ENCODE peak calls at places on chromosome 18, in five cellular contexts. One of them, this sample, is unnamed. For H3K4me1, the result is how much of the 10 kb centered on the place peaks cover.

GRCh38 chr18:74866577-74866976 is 268.9 kb downstream of the ZNF407 start:
- DNase-seq in upper lobe of right lung: no peak
- DNase-seq in pancreas: no peak
- DNase-seq in tibial artery: no peak
- DNase-seq in cardiac muscle cell: no peak
- DNase-seq in this sample: no peak

GRCh38 chr18:62131305-62131909 is 55.4 kb downstream of the PIGN start:
- DNase-seq in cardiac muscle cell: peak
- DNase-seq in tibial artery: peak
- DNase-seq in pancreas: peak
- DNase-seq in upper lobe of right lung: no peak
- DNase-seq in this sample: peak

GRCh38 chr18:903703-904102 is 968 bp upstream of the ADCYAP1 start:
- DNase-seq in cardiac muscle cell: peak
- DNase-seq in pancreas: no peak
- DNase-seq in tibial artery: peak
- DNase-seq in upper lobe of right lung: peak
- DNase-seq in this sample: no peak

GRCh38 chr18:33596178-33596854 is 18.3 kb downstream of the ASXL3 start:
- DNase-seq in upper lobe of right lung: no peak
- DNase-seq in tibial artery: no peak
- DNase-seq in cardiac muscle cell: no peak
- DNase-seq in pancreas: no peak
- DNase-seq in this sample: no peak

GRCh38 chr18:74334242-74334893 is 18.7 kb downstream of the C18orf63 start:
- DNase-seq in pancreas: no peak
- DNase-seq in upper lobe of right lung: no peak
- DNase-seq in tibial artery: no peak
- DNase-seq in cardiac muscle cell: no peak
- DNase-seq in this sample: no peak

GRCh38 chr18:44170208-44170880 is 510.3 kb upstream of the SETBP1 start:
- DNase-seq in pancreas: no peak
- DNase-seq in cardiac muscle cell: no peak
- DNase-seq in tibial artery: no peak
- DNase-seq in upper lobe of right lung: no peak
- DNase-seq in this sample: no peak

GRCh38 chr18:77737412-77737811 is 487.8 kb downstream of the GALR1 start:
- DNase-seq in tibial artery: no peak
- DNase-seq in cardiac muscle cell: no peak
- DNase-seq in pancreas: no peak
- DNase-seq in upper lobe of right lung: no peak
- DNase-seq in this sample: no peak

GRCh38 chr18:58105206-58105907 is 61.3 kb downstream of the NEDD4L start:
- DNase-seq in pancreas: no peak
- DNase-seq in upper lobe of right lung: no peak
- DNase-seq in cardiac muscle cell: no peak
- DNase-seq in tibial artery: no peak
- DNase-seq in this sample: no peak

GRCh38 chr18:58392336-58393000 is 236.4 kb downstream of the ALPK2 start:
- DNase-seq in tibial artery: no peak
- DNase-seq in cardiac muscle cell: no peak
- DNase-seq in pancreas: no peak
- DNase-seq in upper lobe of right lung: no peak
- DNase-seq in this sample: no peak

GRCh38 chr18:80246656-80247402 is 485 bp downstream of the PARD6G start:
- DNase-seq in pancreas: peak
- DNase-seq in tibial artery: no peak
- DNase-seq in upper lobe of right lung: peak
- DNase-seq in cardiac muscle cell: no peak
- DNase-seq in this sample: no peak

GRCh38 chr18:48817021-48817461 is 133.7 kb downstream of the SMAD7 start:
- DNase-seq in tibial artery: peak
- DNase-seq in upper lobe of right lung: peak
- DNase-seq in cardiac muscle cell: no peak
- DNase-seq in pancreas: no peak
- DNase-seq in this sample: peak

GRCh38 chr18:74778191-74778847 is 180.6 kb downstream of the ZNF407 start:
- DNase-seq in upper lobe of right lung: no peak
- DNase-seq in cardiac muscle cell: no peak
- DNase-seq in tibial artery: no peak
- DNase-seq in pancreas: no peak
- DNase-seq in this sample: no peak

GRCh38 chr18:47838396-47838795 is 92.1 kb downstream of the SMAD2 start:
- DNase-seq in pancreas: no peak
- DNase-seq in tibial artery: no peak
- DNase-seq in upper lobe of right lung: no peak
- DNase-seq in cardiac muscle cell: no peak
- DNase-seq in this sample: no peak

GRCh38 chr18:62663731-62664336 is 51.5 kb upstream of the PHLPP1 start:
- DNase-seq in upper lobe of right lung: peak
- DNase-seq in cardiac muscle cell: no peak
- DNase-seq in tibial artery: no peak
- DNase-seq in pancreas: no peak
- DNase-seq in this sample: no peak

GRCh38 chr18:38801640-38802039 is 1236.0 kb upstream of the CELF4 start:
- DNase-seq in cardiac muscle cell: no peak
- DNase-seq in pancreas: no peak
- DNase-seq in upper lobe of right lung: no peak
- DNase-seq in tibial artery: no peak
- DNase-seq in this sample: no peak

GRCh38 chr18:12657849-12658829 is at the start of gene SPIRE1:
- DNase-seq in upper lobe of right lung: peak
- DNase-seq in pancreas: peak
- DNase-seq in cardiac muscle cell: peak
- DNase-seq in tibial artery: peak
- DNase-seq in this sample: peak

GRCh38 chr18:72613589-72613988 is 69.4 kb upstream of the CBLN2 start:
- DNase-seq in pancreas: no peak
- DNase-seq in tibial artery: no peak
- DNase-seq in cardiac muscle cell: no peak
- DNase-seq in upper lobe of right lung: no peak
- DNase-seq in this sample: no peak

GRCh38 chr18:6015364-6015763 is 120.0 kb upstream of the TMEM200C start:
- DNase-seq in upper lobe of right lung: no peak
- DNase-seq in cardiac muscle cell: no peak
- DNase-seq in pancreas: no peak
- DNase-seq in tibial artery: no peak
- DNase-seq in this sample: no peak

GRCh38 chr18:24500766-24501165 is 40.3 kb downstream of the HRH4 start:
- DNase-seq in upper lobe of right lung: no peak
- DNase-seq in cardiac muscle cell: no peak
- DNase-seq in pancreas: no peak
- DNase-seq in tibial artery: no peak
- DNase-seq in this sample: no peak

GRCh38 chr18:11857177-11857887 is 6.1 kb downstream of the CHMP1B start:
- DNase-seq in cardiac muscle cell: peak
- DNase-seq in pancreas: peak
- DNase-seq in tibial artery: peak
- DNase-seq in upper lobe of right lung: no peak
- DNase-seq in this sample: peak

GRCh38 chr18:34492652-34493051 is 217.4 kb upstream of the DTNA start:
- DNase-seq in pancreas: no peak
- DNase-seq in cardiac muscle cell: no peak
- DNase-seq in upper lobe of right lung: no peak
- DNase-seq in tibial artery: no peak
- DNase-seq in this sample: no peak

GRCh38 chr18:70195852-70196434 is 9.5 kb downstream of the RTTN start:
- DNase-seq in cardiac muscle cell: peak
- DNase-seq in pancreas: no peak
- DNase-seq in upper lobe of right lung: no peak
- DNase-seq in tibial artery: no peak
- DNase-seq in this sample: no peak

GRCh38 chr18:58045265-58046086 is 1.4 kb downstream of the NEDD4L start:
- DNase-seq in pancreas: peak
- DNase-seq in tibial artery: peak
- DNase-seq in upper lobe of right lung: peak
- DNase-seq in cardiac muscle cell: peak
- DNase-seq in this sample: no peak

GRCh38 chr18:11849845-11850747 is 1.1 kb upstream of the CHMP1B start:
- DNase-seq in cardiac muscle cell: peak
- DNase-seq in upper lobe of right lung: peak
- DNase-seq in pancreas: peak
- DNase-seq in tibial artery: peak
- DNase-seq in this sample: peak

GRCh38 chr18:23151414-23152099 is 16.3 kb downstream of the CABLES1 start:
- DNase-seq in tibial artery: no peak
- DNase-seq in pancreas: no peak
- DNase-seq in upper lobe of right lung: no peak
- DNase-seq in cardiac muscle cell: no peak
- DNase-seq in this sample: no peak

GRCh38 chr18:73318732-73319479 is 451.1 kb upstream of the NETO1 start:
- DNase-seq in upper lobe of right lung: no peak
- DNase-seq in pancreas: peak
- DNase-seq in tibial artery: no peak
- DNase-seq in cardiac muscle cell: no peak
- DNase-seq in this sample: no peak

DNA sequence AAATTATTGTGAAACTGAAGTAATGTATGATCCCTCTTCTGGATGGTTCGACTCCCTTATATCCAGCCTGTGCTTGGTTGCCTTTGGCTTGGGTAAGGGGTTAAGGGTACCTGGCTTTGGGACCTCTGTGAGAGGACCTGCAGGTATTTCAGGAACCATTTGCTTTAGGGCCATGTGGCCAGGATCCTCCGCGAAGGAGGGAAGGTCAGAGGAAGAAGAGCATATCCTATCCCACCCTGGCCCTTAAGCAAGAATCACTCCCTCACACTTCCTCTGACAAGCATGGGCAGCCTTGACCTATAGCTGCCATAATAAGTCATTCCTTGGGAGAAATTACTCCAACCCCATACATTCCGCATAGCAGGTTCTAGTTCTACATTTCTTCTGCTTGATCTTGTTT is 59.1 kb upstream of the TXNDC2 start:
- DNase-seq in upper lobe of right lung: no peak
- DNase-seq in cardiac muscle cell: no peak
- DNase-seq in tibial artery: no peak
- DNase-seq in pancreas: no peak
- DNase-seq in this sample: no peak
- H3K27ac ChIP-seq in upper lobe of right lung: peak
- H3K27ac ChIP-seq in cardiac muscle cell: no peak
- H3K27ac ChIP-seq in tibial artery: peak
- H3K27ac ChIP-seq in pancreas: no peak
- H3K27ac ChIP-seq in this sample: peak

DNA sequence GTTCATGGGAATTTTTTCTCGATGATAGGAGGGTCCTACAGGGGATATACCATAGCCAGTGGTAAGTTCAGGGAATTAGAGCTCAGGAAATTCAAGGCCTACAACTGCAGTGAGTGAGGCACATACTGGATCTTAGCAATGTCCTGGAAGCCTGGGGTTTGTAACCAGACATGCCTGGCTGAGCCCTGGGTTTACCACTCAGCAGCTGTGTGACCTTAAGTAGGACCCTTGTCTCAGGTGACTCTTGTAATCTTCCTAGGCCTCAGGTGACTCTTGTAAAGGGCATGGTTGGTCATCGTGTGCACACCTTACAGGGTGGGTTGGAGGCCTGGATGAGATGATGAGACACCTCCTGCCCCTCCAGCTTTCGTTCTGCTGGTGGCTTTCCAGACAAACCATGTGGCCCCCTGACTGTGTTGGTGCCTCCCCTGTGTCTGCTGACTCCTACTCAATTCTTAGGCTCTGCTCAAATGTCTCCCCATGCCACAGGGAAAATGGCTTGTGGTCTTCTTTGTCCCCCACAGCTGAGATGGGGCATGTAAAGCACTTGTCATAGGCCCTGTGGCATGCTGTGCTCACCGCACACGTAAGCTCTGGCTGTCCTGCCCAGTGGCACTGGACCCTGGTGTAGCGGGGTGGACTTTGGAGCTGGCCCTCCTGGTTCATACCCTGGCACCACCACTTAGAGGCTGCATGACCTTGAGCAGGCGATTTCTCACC is 94.1 kb downstream of the FHOD3 start:
- DNase-seq in cardiac muscle cell: no peak
- DNase-seq in pancreas: no peak
- DNase-seq in upper lobe of right lung: no peak
- DNase-seq in tibial artery: no peak
- DNase-seq in this sample: no peak
- H3K4me1 ChIP-seq in cardiac muscle cell: half or more
- H3K4me1 ChIP-seq in pancreas: under half
- H3K4me1 ChIP-seq in upper lobe of right lung: under half
- H3K4me1 ChIP-seq in tibial artery: under half
- H3K4me1 ChIP-seq in this sample: half or more

GRCh38 chr18:8608795-8609673 is at the start of gene RAB12:
- DNase-seq in tibial artery: peak
- DNase-seq in pancreas: peak
- DNase-seq in cardiac muscle cell: peak
- DNase-seq in upper lobe of right lung: peak
- DNase-seq in this sample: peak

GRCh38 chr18:8611916-8612576 is 2.8 kb downstream of the RAB12 start:
- DNase-seq in cardiac muscle cell: no peak
- DNase-seq in upper lobe of right lung: no peak
- DNase-seq in pancreas: no peak
- DNase-seq in tibial artery: no peak
- DNase-seq in this sample: no peak

GRCh38 chr18:8607776-8608682 is 1.2 kb upstream of the RAB12 start:
- DNase-seq in cardiac muscle cell: no peak
- DNase-seq in upper lobe of right lung: no peak
- DNase-seq in tibial artery: no peak
- DNase-seq in pancreas: no peak
- DNase-seq in this sample: peak

GRCh38 chr18:8610442-8610801 is 1.2 kb downstream of the RAB12 start:
- DNase-seq in pancreas: no peak
- DNase-seq in upper lobe of right lung: no peak
- DNase-seq in cardiac muscle cell: no peak
- DNase-seq in tibial artery: no peak
- DNase-seq in this sample: peak

DNA sequence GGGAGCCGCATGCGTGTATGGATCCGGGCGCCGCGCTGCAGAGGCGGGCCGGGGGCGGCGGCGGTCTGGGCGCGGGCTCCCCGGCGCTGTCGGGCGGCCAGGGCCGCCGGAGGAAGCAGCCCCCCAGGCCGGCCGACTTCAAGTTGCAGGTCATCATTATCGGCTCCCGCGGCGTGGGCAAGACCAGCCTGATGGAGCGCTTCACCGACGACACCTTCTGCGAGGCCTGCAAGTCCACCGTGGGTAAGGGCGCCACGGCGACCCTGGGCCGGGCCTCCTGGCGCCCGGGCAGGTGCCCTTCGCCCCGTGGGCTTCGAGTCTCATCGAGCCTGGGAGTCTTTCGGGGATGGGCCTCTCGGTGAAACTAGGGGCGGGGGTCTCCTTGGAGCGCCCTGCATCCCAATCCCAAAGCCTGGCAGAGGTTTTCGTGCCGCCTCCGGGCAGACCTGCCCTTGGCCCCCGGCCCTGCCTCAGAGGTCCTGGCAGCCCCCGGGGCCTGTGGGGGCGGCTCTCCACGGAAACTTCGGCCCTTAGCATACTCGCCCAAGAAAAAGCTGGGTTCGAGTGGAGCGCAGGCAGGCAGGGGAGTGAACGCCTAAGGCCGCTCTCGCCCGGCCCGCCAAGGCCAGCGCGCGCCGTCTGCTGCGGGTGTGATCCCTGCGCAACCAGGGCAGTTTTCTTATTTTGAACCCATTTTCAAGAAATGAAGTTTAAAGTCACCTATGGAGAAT is 639 bp downstream of the RAB12 start:
- DNase-seq in pancreas: peak
- DNase-seq in tibial artery: no peak
- DNase-seq in upper lobe of right lung: peak
- DNase-seq in cardiac muscle cell: peak
- DNase-seq in this sample: no peak
- H3K27ac ChIP-seq in pancreas: no peak
- H3K27ac ChIP-seq in tibial artery: peak
- H3K27ac ChIP-seq in upper lobe of right lung: peak
- H3K27ac ChIP-seq in cardiac muscle cell: peak
- H3K27ac ChIP-seq in this sample: peak

GRCh38 chr18:2655153-2655953 is at the start of gene SMCHD1:
- DNase-seq in upper lobe of right lung: peak
- DNase-seq in pancreas: peak
- DNase-seq in tibial artery: peak
- DNase-seq in cardiac muscle cell: peak
- DNase-seq in this sample: peak
- H3K4me1 ChIP-seq in upper lobe of right lung: under half
- H3K4me1 ChIP-seq in pancreas: under half
- H3K4me1 ChIP-seq in tibial artery: under half
- H3K4me1 ChIP-seq in cardiac muscle cell: under half
- H3K4me1 ChIP-seq in this sample: under half

This sample was measured in gastrocnemius medialis.